ENCODE peak calls at places on chromosomes 5 and 9, in five cellular contexts. One of them, this sample, is unnamed.

GRCh38 chr5:131541071-131541470 is 94.0 kb downstream of the RAPGEF6 start:
- DNase-seq in upper lobe of right lung: no peak
- DNase-seq in ovary: no peak
- DNase-seq in mesendoderm: no peak
- DNase-seq in H1: no peak
- DNase-seq in this sample: no peak

GRCh38 chr9:111516061-111516465 is 8.9 kb upstream of the ZNF483 start:
- DNase-seq in H1: no peak
- DNase-seq in upper lobe of right lung: no peak
- DNase-seq in ovary: no peak
- DNase-seq in mesendoderm: no peak
- DNase-seq in this sample: no peak

GRCh38 chr9:96139592-96140251 is 162.3 kb downstream of the HSD17B3 start:
- DNase-seq in ovary: peak; percentile 63
- DNase-seq in mesendoderm: no peak
- DNase-seq in upper lobe of right lung: no peak
- DNase-seq in H1: no peak
- DNase-seq in this sample: no peak

GRCh38 chr5:37631939-37632338 is 207.9 kb downstream of the GDNF start:
- DNase-seq in upper lobe of right lung: no peak
- DNase-seq in mesendoderm: no peak
- DNase-seq in ovary: no peak
- DNase-seq in H1: no peak
- DNase-seq in this sample: no peak

GRCh38 chr9:133403766-133404439 is 13.9 kb downstream of the REXO4 start:
- DNase-seq in H1: peak; percentile 43
- DNase-seq in upper lobe of right lung: peak; percentile 82
- DNase-seq in ovary: no peak
- DNase-seq in mesendoderm: peak; percentile 57
- DNase-seq in this sample: no peak

GRCh38 chr9:131358438-131359029 is 35.4 kb upstream of the PRRC2B start:
- DNase-seq in mesendoderm: no peak
- DNase-seq in H1: no peak
- DNase-seq in upper lobe of right lung: no peak
- DNase-seq in ovary: no peak
- DNase-seq in this sample: no peak

GRCh38 chr5:57002959-57003485 is 51.1 kb upstream of the MIER3 start:
- DNase-seq in mesendoderm: peak; percentile 59
- DNase-seq in upper lobe of right lung: no peak
- DNase-seq in H1: no peak
- DNase-seq in ovary: no peak
- DNase-seq in this sample: no peak

GRCh38 chr9:18692962-18693361 is 219.0 kb downstream of the ADAMTSL1 start:
- DNase-seq in upper lobe of right lung: no peak
- DNase-seq in H1: no peak
- DNase-seq in ovary: no peak
- DNase-seq in mesendoderm: no peak
- DNase-seq in this sample: no peak

GRCh38 chr9:132185164-132186009 is 23.5 kb downstream of the NTNG2 start:
- DNase-seq in ovary: no peak
- DNase-seq in upper lobe of right lung: no peak
- DNase-seq in mesendoderm: peak; percentile 57
- DNase-seq in H1: no peak
- DNase-seq in this sample: no peak

GRCh38 chr5:56075361-56075760 is 80.6 kb upstream of the IL6ST start:
- DNase-seq in upper lobe of right lung: no peak
- DNase-seq in ovary: peak; percentile 48
- DNase-seq in H1: no peak
- DNase-seq in mesendoderm: no peak
- DNase-seq in this sample: no peak

GRCh38 chr9:98854206-98854756 is 46.8 kb downstream of the GALNT12 start:
- DNase-seq in upper lobe of right lung: no peak
- DNase-seq in H1: no peak
- DNase-seq in mesendoderm: no peak
- DNase-seq in ovary: no peak
- DNase-seq in this sample: no peak

GRCh38 chr5:140205952-140206351 is 31.0 kb downstream of the CYSTM1 start:
- DNase-seq in upper lobe of right lung: no peak
- DNase-seq in mesendoderm: peak; percentile 72
- DNase-seq in H1: no peak
- DNase-seq in ovary: no peak
- DNase-seq in this sample: no peak

GRCh38 chr9:70407081-70407503 is 7.4 kb downstream of the KLF9 start:
- DNase-seq in H1: no peak
- DNase-seq in ovary: no peak
- DNase-seq in mesendoderm: no peak
- DNase-seq in upper lobe of right lung: no peak
- DNase-seq in this sample: no peak

GRCh38 chr9:108722396-108722795 is 133.4 kb downstream of the ACTL7B start:
- DNase-seq in H1: no peak
- DNase-seq in mesendoderm: no peak
- DNase-seq in upper lobe of right lung: no peak
- DNase-seq in ovary: no peak
- DNase-seq in this sample: no peak

GRCh38 chr9:12224449-12224848 is 468.7 kb upstream of the TYRP1 start:
- DNase-seq in H1: no peak
- DNase-seq in upper lobe of right lung: no peak
- DNase-seq in ovary: no peak
- DNase-seq in mesendoderm: peak; percentile 8
- DNase-seq in this sample: no peak

GRCh38 chr9:4069457-4070162 is 230.3 kb downstream of the GLIS3 start:
- DNase-seq in upper lobe of right lung: no peak
- DNase-seq in ovary: no peak
- DNase-seq in H1: no peak
- DNase-seq in mesendoderm: no peak
- DNase-seq in this sample: no peak

GRCh38 chr9:130672933-130673615 is 8.7 kb downstream of the PRDM12 start:
- DNase-seq in upper lobe of right lung: no peak
- DNase-seq in mesendoderm: no peak
- DNase-seq in H1: no peak
- DNase-seq in ovary: no peak
- DNase-seq in this sample: no peak

GRCh38 chr5:80672140-80672736 is 17.5 kb upstream of the DHFR start:
- DNase-seq in H1: no peak
- DNase-seq in ovary: peak; percentile 55
- DNase-seq in mesendoderm: peak; percentile 80
- DNase-seq in upper lobe of right lung: peak; percentile 66
- DNase-seq in this sample: peak; percentile 66

GRCh38 chr9:135978650-135979461 is 17.7 kb upstream of the UBAC1 start:
- DNase-seq in mesendoderm: no peak
- DNase-seq in upper lobe of right lung: no peak
- DNase-seq in ovary: no peak
- DNase-seq in H1: no peak
- DNase-seq in this sample: no peak

GRCh38 chr9:91408475-91408874 is 15.2 kb downstream of the NFIL3 start:
- DNase-seq in ovary: no peak
- DNase-seq in H1: no peak
- DNase-seq in mesendoderm: no peak
- DNase-seq in upper lobe of right lung: no peak
- DNase-seq in this sample: no peak

GRCh38 chr9:114285166-114285867 is 37.6 kb upstream of the ORM1 start:
- DNase-seq in H1: no peak
- DNase-seq in upper lobe of right lung: peak; percentile 64
- DNase-seq in mesendoderm: peak; percentile 59
- DNase-seq in ovary: peak; percentile 89
- DNase-seq in this sample: no peak

GRCh38 chr9:74696520-74696919 is 191.2 kb downstream of the TRPM6 start:
- DNase-seq in ovary: no peak
- DNase-seq in upper lobe of right lung: no peak
- DNase-seq in H1: no peak
- DNase-seq in mesendoderm: peak; percentile 29
- DNase-seq in this sample: no peak

GRCh38 chr9:37414503-37414943 is 8.0 kb upstream of the GRHPR start:
- DNase-seq in mesendoderm: no peak
- DNase-seq in H1: no peak
- DNase-seq in ovary: no peak
- DNase-seq in upper lobe of right lung: no peak
- DNase-seq in this sample: no peak

GRCh38 chr9:90003046-90003355 is 398.2 kb downstream of the GADD45G start:
- DNase-seq in mesendoderm: no peak
- DNase-seq in ovary: no peak
- DNase-seq in H1: no peak
- DNase-seq in upper lobe of right lung: no peak
- DNase-seq in this sample: no peak

GRCh38 chr9:3401556-3401955 is 124.2 kb downstream of the RFX3 start:
- DNase-seq in ovary: no peak
- DNase-seq in H1: no peak
- DNase-seq in mesendoderm: no peak
- DNase-seq in upper lobe of right lung: no peak
- DNase-seq in this sample: no peak

GRCh38 chr5:168531191-168531590 is 2.1 kb downstream of the FBLL1 start:
- DNase-seq in mesendoderm: no peak
- DNase-seq in ovary: no peak
- DNase-seq in upper lobe of right lung: no peak
- DNase-seq in H1: no peak
- DNase-seq in this sample: no peak

GRCh38 chr5:156704139-156704538 is 146.0 kb upstream of the PPP1R2B start:
- DNase-seq in ovary: no peak
- DNase-seq in H1: no peak
- DNase-seq in mesendoderm: no peak
- DNase-seq in upper lobe of right lung: no peak
- DNase-seq in this sample: no peak

GRCh38 chr5:1792842-1793266 is 6.8 kb downstream of the MRPL36 start:
- DNase-seq in upper lobe of right lung: no peak
- DNase-seq in mesendoderm: peak; percentile 20
- DNase-seq in H1: no peak
- DNase-seq in ovary: no peak
- DNase-seq in this sample: no peak

GRCh38 chr5:157464518-157465171 is 4.6 kb downstream of the NIPAL4 start:
- DNase-seq in H1: no peak
- DNase-seq in ovary: no peak
- DNase-seq in upper lobe of right lung: no peak
- DNase-seq in mesendoderm: peak; percentile 91
- DNase-seq in this sample: no peak

GRCh38 chr9:71079451-71079850 is 42.0 kb downstream of the TRPM3 start:
- DNase-seq in upper lobe of right lung: no peak
- DNase-seq in H1: no peak
- DNase-seq in ovary: no peak
- DNase-seq in mesendoderm: no peak
- DNase-seq in this sample: no peak

GRCh38 chr5:143791848-143792701 is 19.9 kb upstream of the HMHB1 start:
- DNase-seq in upper lobe of right lung: no peak
- DNase-seq in mesendoderm: no peak
- DNase-seq in ovary: no peak
- DNase-seq in H1: no peak
- DNase-seq in this sample: no peak

GRCh38 chr5:108361239-108361638 is 20.7 kb downstream of the FBXL17 start:
- DNase-seq in mesendoderm: no peak
- DNase-seq in upper lobe of right lung: no peak
- DNase-seq in ovary: no peak
- DNase-seq in H1: no peak
- DNase-seq in this sample: no peak

GRCh38 chr9:109793196-109793595 is 13.2 kb downstream of the PALM2AKAP2 start:
- DNase-seq in H1: no peak
- DNase-seq in upper lobe of right lung: no peak
- DNase-seq in ovary: no peak
- DNase-seq in mesendoderm: no peak
- DNase-seq in this sample: no peak

GRCh38 chr9:133238851-133239532 is 29.9 kb upstream of the OBP2B start:
- DNase-seq in ovary: peak; percentile 80
- DNase-seq in upper lobe of right lung: peak; percentile 91
- DNase-seq in mesendoderm: peak; percentile 97
- DNase-seq in H1: peak; percentile 86
- DNase-seq in this sample: peak; percentile 72

GRCh38 chr5:93044860-93045666 is 536.0 kb downstream of the NR2F1-AS1 start:
- DNase-seq in upper lobe of right lung: no peak
- DNase-seq in ovary: no peak
- DNase-seq in mesendoderm: peak; percentile 93
- DNase-seq in H1: no peak
- DNase-seq in this sample: no peak

GRCh38 chr5:136080113-136080482 is 51.3 kb downstream of the TGFBI start:
- DNase-seq in mesendoderm: no peak
- DNase-seq in upper lobe of right lung: no peak
- DNase-seq in ovary: no peak
- DNase-seq in H1: no peak
- DNase-seq in this sample: no peak

GRCh38 chr5:14148890-14149671 is 5.9 kb downstream of the TRIO start:
- DNase-seq in ovary: no peak
- DNase-seq in upper lobe of right lung: no peak
- DNase-seq in H1: no peak
- DNase-seq in mesendoderm: peak; percentile 60
- DNase-seq in this sample: no peak
- H3K4me1 ChIP-seq in ovary: peaks cover 28% of the 10 kb centered on the region
- H3K4me1 ChIP-seq in upper lobe of right lung: peaks cover 59% of the 10 kb centered on the region
- H3K4me1 ChIP-seq in H1: peaks cover 17% of the 10 kb centered on the region
- H3K4me1 ChIP-seq in mesendoderm: peaks cover 34% of the 10 kb centered on the region
- H3K4me1 ChIP-seq in this sample: peaks cover 17% of the 10 kb centered on the region

GRCh38 chr5:59320420-59320819 is 573.1 kb downstream of the PDE4D start:
- DNase-seq in mesendoderm: no peak
- DNase-seq in upper lobe of right lung: no peak
- DNase-seq in H1: no peak
- DNase-seq in ovary: no peak
- DNase-seq in this sample: no peak
- H3K4me1 ChIP-seq in mesendoderm: peaks cover 7% of the 10 kb centered on the region
- H3K4me1 ChIP-seq in upper lobe of right lung: peaks cover 10% of the 10 kb centered on the region
- H3K4me1 ChIP-seq in H1: peaks cover 6% of the 10 kb centered on the region
- H3K4me1 ChIP-seq in ovary: peaks cover 9% of the 10 kb centered on the region
- H3K4me1 ChIP-seq in this sample: peaks cover 2% of the 10 kb centered on the region

DNA sequence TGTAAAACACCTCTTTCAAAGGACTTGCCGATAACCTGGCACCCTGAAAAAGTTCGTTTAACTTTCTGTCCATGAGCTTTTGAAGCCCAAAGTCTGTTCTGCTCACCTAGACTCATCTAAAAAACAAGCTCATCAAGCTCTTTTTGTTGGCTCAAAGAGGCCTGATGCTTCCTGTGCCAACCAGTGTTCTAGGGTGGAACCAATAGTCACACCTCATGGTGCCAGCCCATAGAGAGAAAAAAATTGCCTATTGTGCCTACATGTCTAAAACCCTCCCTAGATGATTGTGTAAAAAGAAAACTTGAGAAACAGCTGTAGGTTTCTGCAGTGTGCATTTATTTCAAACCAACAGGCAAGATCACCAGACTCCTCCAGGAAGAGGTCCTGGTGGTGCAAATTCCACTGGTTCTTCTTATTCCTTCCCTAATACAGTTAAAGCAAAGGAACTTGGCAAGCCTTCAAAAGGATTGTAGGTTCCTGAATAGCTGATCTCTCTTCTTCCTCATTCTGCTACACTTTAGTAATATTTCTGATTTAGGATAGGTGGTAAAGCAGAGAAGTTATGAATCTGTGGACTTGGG is 4.8 kb downstream of the SH3RF2 start:
- DNase-seq in mesendoderm: no peak
- DNase-seq in upper lobe of right lung: no peak
- DNase-seq in H1: no peak
- DNase-seq in ovary: no peak
- DNase-seq in this sample: no peak
- H3K4me1 ChIP-seq in mesendoderm: peaks cover 12% of the 10 kb centered on the region
- H3K4me1 ChIP-seq in upper lobe of right lung: peaks cover 9% of the 10 kb centered on the region
- H3K4me1 ChIP-seq in H1: peaks cover 17% of the 10 kb centered on the region
- H3K4me1 ChIP-seq in ovary: peaks cover 2% of the 10 kb centered on the region
- H3K4me1 ChIP-seq in this sample: peaks cover 6% of the 10 kb centered on the region

DNA sequence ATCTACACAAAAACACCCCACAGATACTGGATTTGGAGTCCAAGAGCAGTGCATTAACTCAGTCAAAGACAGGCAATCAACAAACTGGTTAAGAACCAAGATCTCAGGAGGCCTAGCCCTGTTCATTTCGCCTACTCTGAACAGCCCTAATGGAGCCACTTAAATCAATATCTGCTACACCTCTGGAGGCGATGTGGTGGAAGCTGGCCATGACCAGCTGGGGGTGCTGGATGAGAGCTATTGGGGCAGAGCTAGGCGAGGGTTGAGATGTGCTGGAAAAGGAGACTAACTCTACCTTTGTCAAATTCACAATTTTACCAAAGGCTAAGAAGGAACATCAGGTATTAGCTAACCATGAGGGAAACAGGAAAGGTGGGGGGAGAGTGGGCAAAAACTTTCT is 23.3 kb upstream of the ARSB start:
- DNase-seq in mesendoderm: no peak
- DNase-seq in H1: no peak
- DNase-seq in ovary: no peak
- DNase-seq in upper lobe of right lung: no peak
- DNase-seq in this sample: no peak
- H3K4me1 ChIP-seq in mesendoderm: no peaks in the 10 kb centered on the region
- H3K4me1 ChIP-seq in H1: no peaks in the 10 kb centered on the region
- H3K4me1 ChIP-seq in ovary: no peaks in the 10 kb centered on the region
- H3K4me1 ChIP-seq in upper lobe of right lung: no peaks in the 10 kb centered on the region
- H3K4me1 ChIP-seq in this sample: no peaks in the 10 kb centered on the region